ENCODE peak calls at places on chromosomes 2 and 18, in four cellular contexts. R is A549, I is stomach, W is uterus. A is an unnamed sample.

GRCh38 chr18:49071365-49071764 is 120.6 kb upstream of the SMAD7 start:
- DNase-seq in R (no peak), W (no peak), I (no peak), A (no peak)

GRCh38 chr2:224925822-224926124 is 116.5 kb downstream of the DOCK10 start:
- DNase-seq in I (no peak), W (no peak), R (no peak), A (no peak)

GRCh38 chr18:7202119-7202680 is 28.7 kb upstream of the LRRC30 start:
- DNase-seq in W (no peak), I (no peak), R (no peak), A (no peak)

GRCh38 chr18:22300665-22301636 is 116.8 kb downstream of the CTAGE1 start:
- DNase-seq in R (no peak), I (no peak), W (no peak), A (no peak)

GRCh38 chr2:183284606-183285005 is 160.4 kb downstream of the NUP35 start:
- DNase-seq in R (no peak), W (no peak), I (no peak), A (no peak)

GRCh38 chr18:3211236-3211992 is 8.4 kb downstream of the MYOM1 start:
- DNase-seq in W (no peak), I (no peak), R (no peak), A (no peak)

GRCh38 chr2:147989809-147990403 is 30.6 kb downstream of the ORC4 start:
- DNase-seq in R (peak; percentile 44), I (no peak), W (no peak), A (no peak)

GRCh38 chr2:50535971-50536759 is 495.8 kb downstream of the NRXN1 start:
- DNase-seq in R (no peak), W (no peak), I (no peak), A (no peak)

GRCh38 chr2:234689911-234690379 is 193.1 kb upstream of the ARL4C start:
- DNase-seq in R (no peak), W (no peak), I (no peak), A (no peak)

GRCh38 chr2:192314800-192315481 is 120.2 kb upstream of the TMEFF2 start:
- DNase-seq in I (no peak), W (no peak), R (no peak), A (no peak)

GRCh38 chr2:84735383-84735782 is 145.5 kb downstream of the TRABD2A start:
- DNase-seq in I (no peak), W (no peak), R (no peak), A (no peak)

GRCh38 chr2:60947056-60947455 is 65.7 kb downstream of the REL start:
- DNase-seq in W (no peak), I (no peak), R (no peak), A (no peak)

GRCh38 chr2:42770288-42771131 is 6.6 kb upstream of the OXER1 start:
- DNase-seq in I (peak; percentile 25), R (peak; percentile 81), W (no peak), A (no peak)

GRCh38 chr2:108927936-108928659 is 60.9 kb downstream of the EDAR start:
- DNase-seq in I (peak; percentile 54), W (no peak), R (peak; percentile 64), A (no peak)

GRCh38 chr18:32267463-32267862 is 77.6 kb downstream of the MEP1B start:
- DNase-seq in W (no peak), R (no peak), I (no peak), A (no peak)

GRCh38 chr2:119429225-119430000 is 2.2 kb upstream of the TMEM37 start:
- DNase-seq in R (no peak), W (no peak), I (no peak), A (no peak)

GRCh38 chr2:13390676-13391075 is 673.9 kb downstream of the TRIB2 start:
- DNase-seq in W (no peak), R (no peak), I (no peak), A (no peak)

GRCh38 chr18:75799449-75800330 is 372.2 kb upstream of the SMIM21 start:
- DNase-seq in W (no peak), I (no peak), R (no peak), A (no peak)

GRCh38 chr18:66136039-66136438 is 385.2 kb downstream of the CDH7 start:
- DNase-seq in R (no peak), W (no peak), I (no peak), A (no peak)

GRCh38 chr2:164714471-164714870 is 93.2 kb upstream of the GRB14 start:
- DNase-seq in W (no peak), R (no peak), I (no peak), A (no peak)

GRCh38 chr2:164717000-164717597 is 95.8 kb upstream of the GRB14 start:
- DNase-seq in W (no peak), R (no peak), I (no peak), A (no peak)

GRCh38 chr2:164706522-164706921 is 85.2 kb upstream of the GRB14 start:
- DNase-seq in R (no peak), I (no peak), W (no peak), A (no peak)

GRCh38 chr2:164710252-164710633 is 89.0 kb upstream of the GRB14 start:
- DNase-seq in W (no peak), I (no peak), R (no peak), A (no peak)

GRCh38 chr2:164711246-164712138 is 90.2 kb upstream of the GRB14 start:
- DNase-seq in W (no peak), R (peak; percentile 73), I (no peak), A (no peak)
- TF ChIP-seq POLR2A in W (no peak), R (no peak), I (no peak), A (no peak)

GRCh38 chr2:239119346-239120126 is 271.7 kb downstream of the TWIST2 start:
- DNase-seq in I (no peak), W (no peak), R (no peak), A (no peak)
- TF ChIP-seq POLR2A in I (no peak), W (no peak), R (no peak), A (no peak)

GRCh38 chr2:134454931-134455330 is 201.1 kb downstream of the MGAT5 start:
- DNase-seq in W (no peak), I (peak; percentile 23), R (no peak), A (no peak)

GRCh38 chr2:134454426-134454825 is 200.6 kb downstream of the MGAT5 start:
- DNase-seq in I (no peak), W (no peak), R (no peak), A (no peak)

GRCh38 chr2:134457353-134457752 is 203.5 kb downstream of the MGAT5 start:
- DNase-seq in I (peak; percentile 15), R (no peak), W (no peak), A (no peak)

GRCh38 chr2:134453973-134454372 is 200.1 kb downstream of the MGAT5 start:
- DNase-seq in I (peak; percentile 13), W (no peak), R (no peak), A (no peak)

GRCh38 chr2:134455426-134455825 is 201.6 kb downstream of the MGAT5 start:
- DNase-seq in R (no peak), I (peak; percentile 23), W (no peak), A (no peak)
- TF ChIP-seq POLR2A in R (no peak), I (no peak), W (no peak), A (no peak)

DNA sequence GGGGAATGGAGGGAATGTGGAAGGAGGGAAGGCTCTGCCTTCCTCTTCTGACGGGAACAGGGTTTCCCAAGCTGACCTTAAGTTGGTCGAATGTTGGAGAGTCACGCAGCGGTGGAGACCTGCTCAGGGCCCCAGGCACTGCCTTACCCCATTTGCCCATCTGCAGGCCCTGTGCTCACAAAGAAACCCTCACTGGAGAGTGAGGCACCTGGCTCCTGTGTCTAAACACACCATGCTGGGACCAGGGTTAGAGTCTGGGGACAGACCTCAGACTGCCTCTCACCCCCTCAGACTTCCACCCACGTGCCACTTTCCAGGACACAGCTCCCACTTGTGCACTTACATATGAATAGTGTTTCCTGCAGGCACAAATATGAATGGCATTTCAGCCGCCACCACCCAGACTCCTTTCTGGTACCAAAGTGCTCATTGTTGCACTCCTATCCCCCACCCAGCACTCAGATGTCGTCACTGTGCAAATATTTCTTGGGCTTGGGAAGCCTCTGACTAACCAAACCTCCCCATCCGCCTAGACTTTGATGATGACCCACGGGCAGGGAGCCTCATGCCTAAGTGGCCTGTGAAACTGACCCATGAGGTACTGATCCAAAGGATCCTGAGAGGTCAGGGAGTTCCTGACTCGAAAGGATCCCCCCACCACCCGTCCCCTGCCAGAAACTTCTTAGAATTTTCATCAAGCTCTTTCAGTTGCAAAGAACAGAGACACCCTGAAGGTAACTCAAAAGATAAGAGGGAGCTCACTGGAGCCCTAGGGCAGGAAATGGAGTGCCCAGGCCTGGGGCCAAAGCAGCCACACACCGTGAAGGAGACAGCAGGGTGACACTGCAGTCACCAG is 78.3 kb downstream of the STPG4 start:
- DNase-seq in W (peak; percentile 79), R (peak; percentile 100), I (no peak), A (no peak)
- TF ChIP-seq POLR2A in W (no peak), R (no peak), I (no peak), A (no peak)

A was measured in esophagus squamous epithelium.